ENCODE peak calls at places on chromosome 11, in five cellular contexts. L, B, Q, F and J are unnamed samples.

GRCh38 chr11:64763804-64764611 is 4.2 kb upstream of the PYGM start:
- DNase-seq in L (no peak), B (peak; percentile 25), Q (no peak), F (peak; percentile 63), J (no peak)

GRCh38 chr11:19739872-19740271 is 27.2 kb downstream of the NAV2 start:
- DNase-seq in L (no peak), B (no peak), Q (no peak), F (no peak), J (no peak)

GRCh38 chr11:66359662-66360087 is 11.9 kb downstream of the SLC29A2 start:
- DNase-seq in L (no peak), B (no peak), Q (no peak), F (no peak), J (no peak)

GRCh38 chr11:9662273-9662672 is 1.6 kb upstream of the SWAP70 start:
- DNase-seq in L (no peak), B (no peak), Q (no peak), F (no peak), J (no peak)

GRCh38 chr11:130737866-130738431 is 178.3 kb downstream of the SNX19 start:
- DNase-seq in L (no peak), B (peak; percentile 43), Q (no peak), F (no peak), J (peak; percentile 35)

GRCh38 chr11:134559617-134559992 is 147.6 kb upstream of the B3GAT1 start:
- DNase-seq in L (no peak), B (no peak), Q (no peak), F (peak; percentile 28), J (no peak)

GRCh38 chr11:1479006-1479677 is 7.4 kb downstream of the MOB2 start:
- DNase-seq in L (no peak), B (no peak), Q (no peak), F (peak; percentile 63), J (peak; percentile 18)

GRCh38 chr11:85694385-85694980 is 8.5 kb upstream of the CCDC89 start:
- DNase-seq in L (no peak), B (no peak), Q (no peak), F (no peak), J (no peak)

GRCh38 chr11:122434786-122435185 is 220.7 kb upstream of the UBASH3B start:
- DNase-seq in L (no peak), B (no peak), Q (no peak), F (no peak), J (no peak)

GRCh38 chr11:27514076-27514475 is 7.5 kb upstream of the LIN7C start:
- DNase-seq in L (no peak), B (no peak), Q (no peak), F (no peak), J (no peak)

GRCh38 chr11:71504526-71504925 is 22.5 kb upstream of the KRTAP5-7 start:
- DNase-seq in L (no peak), B (no peak), Q (peak; percentile 29), F (no peak), J (no peak)

GRCh38 chr11:57303990-57304579 is 20.7 kb downstream of the TNKS1BP1 start:
- DNase-seq in L (no peak), B (no peak), Q (no peak), F (no peak), J (no peak)

GRCh38 chr11:68584097-68584496 is 100.2 kb upstream of the GAL start:
- DNase-seq in L (no peak), B (peak; percentile 40), Q (peak; percentile 56), F (peak; percentile 70), J (no peak)

GRCh38 chr11:133821776-133822175 is 23.5 kb downstream of the SPATA19 start:
- DNase-seq in L (peak; percentile 14), B (peak; percentile 65), Q (peak; percentile 72), F (no peak), J (no peak)

GRCh38 chr11:133928628-133929059 is 28.1 kb downstream of the IGSF9B start:
- DNase-seq in L (no peak), B (peak; percentile 30), Q (no peak), F (no peak), J (no peak)

GRCh38 chr11:15509082-15509481 is 394.4 kb downstream of the INSC start:
- DNase-seq in L (no peak), B (no peak), Q (no peak), F (no peak), J (no peak)

GRCh38 chr11:32333335-32333991 is 101.9 kb downstream of the WT1 start:
- DNase-seq in L (peak; percentile 37), B (peak; percentile 63), Q (peak; percentile 51), F (peak; percentile 70), J (peak; percentile 73)

GRCh38 chr11:94178331-94178730 is 49.7 kb downstream of the PANX1 start:
- DNase-seq in L (no peak), B (no peak), Q (no peak), F (no peak), J (no peak)

GRCh38 chr11:73249304-73249703 is 22.8 kb upstream of the P2RY6 start:
- DNase-seq in L (no peak), B (no peak), Q (no peak), F (peak; percentile 16), J (no peak)

GRCh38 chr11:132200303-132200936 is 830.0 kb downstream of the NTM start:
- DNase-seq in L (no peak), B (no peak), Q (no peak), F (no peak), J (no peak)

GRCh38 chr11:67369801-67370284 is 3.6 kb downstream of the CLCF1 start:
- DNase-seq in L (no peak), B (no peak), Q (no peak), F (no peak), J (peak; percentile 53)

GRCh38 chr11:69534166-69534530 is 52.7 kb downstream of the LINC01488 start:
- DNase-seq in L (no peak), B (peak; percentile 69), Q (no peak), F (no peak), J (no peak)

DNA sequence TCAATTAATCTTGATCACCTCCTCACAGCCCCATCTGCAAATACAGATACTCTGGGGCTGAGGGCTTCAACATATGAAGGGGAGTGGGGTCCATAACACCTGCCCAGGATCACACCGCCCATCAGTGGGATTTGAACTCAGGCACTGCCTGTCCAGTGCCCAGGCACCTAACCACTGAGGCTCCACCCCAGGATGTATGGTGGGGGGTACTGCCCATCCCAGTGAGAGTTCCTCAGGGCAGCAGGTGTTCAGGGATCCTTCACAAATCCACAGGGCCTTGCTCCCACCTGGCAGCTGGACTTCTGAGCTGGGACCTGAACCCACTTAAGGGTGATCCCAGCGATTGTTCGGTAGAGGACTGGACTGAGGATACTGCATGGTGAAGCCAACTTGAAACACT is 33.2 kb downstream of the PRDM11 start:
- DNase-seq in L (no peak), B (no peak), Q (no peak), F (no peak), J (no peak)
- H3K27ac ChIP-seq in L (peak overlapping the region; percentile 45), B (no peak overlapping the region), Q (no peak overlapping the region), F (peak overlapping the region; percentile 78), J (peak overlapping the region; percentile 82)

GRCh38 chr11:111944651-111945051 is 7.5 kb downstream of the DIXDC1 start:
- DNase-seq in L (no peak), B (no peak), Q (no peak), F (no peak), J (no peak)
- H3K27ac ChIP-seq in L (peak overlapping the region; percentile 28), B (no peak overlapping the region), Q (no peak overlapping the region), F (peak overlapping the region; percentile 72), J (no peak overlapping the region)

GRCh38 chr11:17811416-17811815 is 76.8 kb downstream of the KCNC1 start:
- DNase-seq in L (no peak), B (no peak), Q (no peak), F (no peak), J (no peak)

GRCh38 chr11:17810736-17811135 is 76.2 kb downstream of the KCNC1 start:
- DNase-seq in L (no peak), B (no peak), Q (no peak), F (no peak), J (no peak)

GRCh38 chr11:17814546-17814945 is 80.0 kb downstream of the KCNC1 start:
- DNase-seq in L (no peak), B (no peak), Q (no peak), F (no peak), J (no peak)

GRCh38 chr11:17813391-17814059 is 78.9 kb downstream of the KCNC1 start:
- DNase-seq in L (no peak), B (no peak), Q (no peak), F (no peak), J (no peak)

DNA sequence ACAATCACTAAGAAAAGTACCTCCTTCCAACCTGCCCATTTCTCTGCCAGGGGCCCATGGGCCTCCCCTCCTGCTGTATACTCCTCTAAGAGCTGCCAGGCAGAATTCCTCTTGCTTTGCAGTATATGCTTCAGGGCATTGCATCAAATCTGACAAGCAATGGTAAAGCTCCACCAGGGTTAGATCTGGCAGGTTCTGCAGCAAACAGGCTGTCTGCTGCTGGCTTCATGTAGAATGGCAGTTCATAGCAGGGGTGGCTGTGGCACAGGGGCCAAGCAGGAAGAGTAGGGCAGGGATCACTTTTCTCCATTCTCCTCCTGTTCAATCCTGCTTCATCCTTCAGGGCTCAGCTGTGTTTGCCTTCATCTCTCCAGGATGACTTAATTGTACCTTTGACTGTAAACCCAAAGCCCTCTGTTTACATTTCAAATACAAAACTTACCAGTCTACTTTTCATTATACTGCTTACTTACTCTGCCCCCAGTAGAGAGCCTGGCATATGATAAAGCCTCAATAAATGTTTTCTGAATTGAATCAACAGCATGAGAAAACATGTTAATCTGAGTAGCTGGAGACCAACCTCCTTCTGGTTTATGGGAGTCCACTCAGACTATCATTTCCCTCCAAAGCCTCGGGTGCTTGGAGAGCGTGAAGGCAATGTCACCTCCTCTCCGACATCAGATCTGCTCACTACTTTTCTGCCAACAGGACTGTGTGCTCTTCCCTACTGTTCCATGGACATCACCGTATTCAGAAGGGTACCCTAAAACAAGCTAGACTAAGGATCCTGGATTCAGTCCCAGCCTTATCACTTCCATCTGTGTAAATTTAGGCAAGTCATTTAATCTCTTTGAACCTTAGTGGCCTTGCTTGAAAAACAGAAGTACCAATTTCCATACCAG is 78.0 kb downstream of the KCNC1 start:
- DNase-seq in L (no peak), B (no peak), Q (no peak), F (no peak), J (no peak)
- H3K27ac ChIP-seq in L (no peak overlapping the region), B (peak overlapping the region; percentile 16), Q (no peak overlapping the region), F (no peak overlapping the region), J (no peak overlapping the region)

DNA sequence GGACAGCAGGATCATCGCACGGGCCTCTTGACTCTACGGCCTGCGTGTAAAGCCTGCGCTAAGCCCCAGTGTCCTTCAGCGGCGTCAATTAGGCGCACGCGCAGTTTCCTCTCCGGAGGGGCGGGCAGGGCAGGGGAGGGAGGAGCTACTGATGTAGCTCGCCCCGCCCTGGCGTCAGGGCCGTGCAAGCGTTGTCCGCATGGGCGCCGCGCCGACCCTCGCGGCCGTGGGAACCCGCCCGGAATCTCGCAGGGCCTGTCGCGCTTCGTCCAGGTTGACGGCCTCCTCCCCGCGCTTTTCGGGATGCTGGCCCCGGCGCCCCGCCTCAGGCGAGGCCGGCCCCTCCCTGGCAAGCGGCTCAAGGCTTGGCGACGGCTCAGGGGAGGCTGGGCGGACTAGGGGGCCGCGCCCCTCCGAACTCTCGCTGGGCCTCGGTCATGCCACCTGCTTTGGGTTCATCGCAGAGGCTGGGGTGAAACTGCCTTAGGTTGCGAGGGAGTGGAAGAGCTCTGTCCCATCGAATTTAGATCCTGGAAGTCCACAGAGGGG is 61.1 kb downstream of the ST3GAL4 start:
- DNase-seq in L (peak; percentile 71), B (peak; percentile 88), Q (peak; percentile 59), F (peak; percentile 94), J (peak; percentile 96)
- H3K27ac ChIP-seq in L (peak overlapping the region; percentile 81), B (peak overlapping the region; percentile 62), Q (no peak overlapping the region), F (peak overlapping the region; percentile 83), J (peak overlapping the region; percentile 79)

DNA sequence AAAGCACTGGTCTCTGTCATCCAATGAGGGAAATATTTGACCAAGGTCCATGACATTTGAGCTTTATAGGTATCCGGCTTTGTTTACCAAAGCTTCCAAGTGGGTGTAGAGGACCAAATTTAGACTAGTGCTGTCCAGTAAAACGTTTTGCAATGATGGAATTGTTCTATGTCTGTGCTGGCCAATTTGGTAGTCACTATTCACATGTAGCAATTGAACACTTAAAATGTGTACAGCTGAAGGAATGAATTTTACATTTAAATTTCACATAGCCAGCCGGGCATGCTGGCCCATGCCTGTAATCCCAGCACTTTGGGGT is 118.0 kb downstream of the PKNOX2 start:
- DNase-seq in L (no peak), B (no peak), Q (no peak), F (no peak), J (no peak)
- H3K27ac ChIP-seq in L (no peak overlapping the region), B (no peak overlapping the region), Q (no peak overlapping the region), F (no peak overlapping the region), J (no peak overlapping the region)